ENCODE peak calls at places on chromosomes 16 and 17, in five cellular contexts. L is HepG2, G is GM12878, V is H1, W is K562. B is an unnamed sample.

GRCh38 chr17:9821921-9822320 is at the start of gene GSG1L2:
- DNase-seq in W (no peak), G (no peak), L (no peak), V (no peak), B (no peak)

GRCh38 chr17:48127371-48128051 is 19.9 kb downstream of the SNX11 start:
- DNase-seq in W (no peak), G (no peak), V (no peak), L (no peak), B (no peak)

GRCh38 chr17:49729074-49729473 is 21.3 kb upstream of the SLC35B1 start:
- DNase-seq in V (no peak), G (no peak), L (no peak), W (no peak), B (no peak)

GRCh38 chr17:5555254-5555653 is 29.1 kb downstream of the NLRP1 start:
- DNase-seq in G (no peak), W (no peak), V (no peak), L (no peak), B (no peak)

GRCh38 chr16:3186946-3187690 is 886 bp upstream of the OR1F1 start:
- DNase-seq in L (no peak), V (no peak), W (no peak), G (no peak), B (no peak)

GRCh38 chr17:42059815-42060214 is 9.4 kb upstream of the C17orf113 start:
- DNase-seq in G (no peak), V (no peak), L (no peak), W (no peak), B (no peak)

GRCh38 chr16:17469011-17469741 is 1.6 kb downstream of the XYLT1 start:
- DNase-seq in V (no peak), W (no peak), L (no peak), G (no peak), B (no peak)

GRCh38 chr17:48307814-48308411 is 122.1 kb downstream of the SKAP1 start:
- DNase-seq in W (peak; percentile 52), V (peak; percentile 15), L (peak; percentile 56), G (no peak), B (peak; percentile 76)

GRCh38 chr16:81451753-81452680 is 7.4 kb downstream of the CMIP start:
- DNase-seq in G (no peak), W (no peak), L (peak; percentile 99), V (no peak), B (peak; percentile 43)

GRCh38 chr17:31524926-31525800 is 133.7 kb downstream of the RAB11FIP4 start:
- DNase-seq in W (peak; percentile 88), G (no peak), V (peak; percentile 77), L (peak; percentile 61), B (peak; percentile 98)

GRCh38 chr17:2713881-2714280 is 2.3 kb upstream of the CLUH start:
- DNase-seq in L (no peak), G (no peak), V (no peak), W (no peak), B (no peak)

GRCh38 chr17:47324224-47325020 is 667 bp downstream of the EFCAB13 start:
- DNase-seq in G (peak; percentile 53), V (no peak), L (no peak), W (no peak), B (peak; percentile 79)

GRCh38 chr17:49016775-49017463 is 19.7 kb downstream of the IGF2BP1 start:
- DNase-seq in L (no peak), V (no peak), G (no peak), W (no peak), B (no peak)

GRCh38 chr17:16428098-16428882 is 12.9 kb downstream of the TRPV2 start:
- DNase-seq in V (no peak), G (no peak), W (peak; percentile 66), L (peak; percentile 64), B (peak; percentile 83)

GRCh38 chr17:74152591-74153455 is 50.7 kb upstream of the RPL38 start:
- DNase-seq in G (no peak), V (no peak), W (no peak), L (no peak), B (no peak)

GRCh38 chr16:4463522-4464163 is 10.8 kb downstream of the NMRAL1 start:
- DNase-seq in G (no peak), W (no peak), V (no peak), L (no peak), B (no peak)

GRCh38 chr17:42009170-42009569 is 8.1 kb downstream of the DNAJC7 start:
- DNase-seq in V (no peak), G (no peak), W (no peak), L (peak; percentile 33), B (peak; percentile 32)

GRCh38 chr16:79950932-79951719 is 350.6 kb upstream of the MAF start:
- DNase-seq in L (no peak), W (no peak), G (no peak), V (no peak), B (no peak)

GRCh38 chr16:24957887-24958286 is 57.3 kb downstream of the ARHGAP17 start:
- DNase-seq in G (no peak), L (no peak), V (no peak), W (no peak), B (peak; percentile 17)

GRCh38 chr16:3951861-3952332 is 71.4 kb upstream of the CREBBP start:
- DNase-seq in W (no peak), G (no peak), V (no peak), L (no peak), B (no peak)

GRCh38 chr17:8672326-8672725 is 41.8 kb upstream of the MYH10 start:
- DNase-seq in V (no peak), L (no peak), W (no peak), G (no peak), B (no peak)

GRCh38 chr16:35391328-35391727 is 1931.9 kb downstream of the TP53TG3F start:
- DNase-seq in W (no peak), L (peak; percentile 43), V (no peak), G (no peak), B (peak; percentile 32)

GRCh38 chr16:69890114-69890890 is 60.8 kb upstream of the CLEC18A start:
- DNase-seq in L (no peak), G (no peak), V (no peak), W (no peak), B (peak; percentile 77)

GRCh38 chr16:28103516-28104170 is 40.1 kb upstream of the GSG1L start:
- DNase-seq in V (no peak), W (no peak), G (no peak), L (no peak), B (no peak)

GRCh38 chr17:79581306-79581932 is 29.4 kb downstream of the RBFOX3 start:
- DNase-seq in W (no peak), V (no peak), G (no peak), L (no peak), B (no peak)

GRCh38 chr16:85173981-85174751 is 61.9 kb upstream of the CIBAR2 start:
- DNase-seq in G (no peak), V (no peak), W (no peak), L (peak; percentile 53), B (peak; percentile 68)

GRCh38 chr17:67467500-67468481 is 90.7 kb downstream of the PITPNC1 start:
- DNase-seq in L (no peak), V (no peak), G (no peak), W (no peak), B (no peak)

GRCh38 chr17:17398928-17399926 is 77.6 kb upstream of the MED9 start:
- DNase-seq in W (no peak), L (no peak), G (no peak), V (no peak), B (no peak)

GRCh38 chr16:67961551-67961957 is 6.9 kb downstream of the SLC12A4 start:
- DNase-seq in L (no peak), G (no peak), V (no peak), W (no peak), B (no peak)

GRCh38 chr16:22645868-22646267 is 135.2 kb downstream of the NPIPB5 start:
- DNase-seq in V (no peak), W (no peak), G (no peak), L (no peak), B (no peak)

GRCh38 chr16:23423496-23424049 is 29.4 kb downstream of the COG7 start:
- DNase-seq in G (no peak), W (no peak), V (no peak), L (peak; percentile 21), B (peak; percentile 41)

DNA sequence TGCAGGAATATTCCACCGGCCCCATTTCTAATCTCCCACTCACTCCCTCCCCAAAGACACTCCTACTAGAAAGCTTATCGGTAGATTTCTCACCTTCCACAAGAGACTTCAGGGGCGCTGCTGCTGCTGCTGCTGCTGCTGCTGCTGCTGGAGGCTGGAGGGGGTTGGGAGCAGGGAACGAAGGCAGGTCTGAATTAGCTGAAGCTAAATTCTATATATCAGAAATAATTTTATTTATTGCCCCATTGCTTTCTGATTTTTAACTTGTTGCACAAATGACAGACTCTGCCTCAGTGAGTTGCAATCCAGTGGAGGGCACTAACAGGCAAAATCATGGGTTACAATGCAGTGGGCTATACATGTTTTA is 25.8 kb upstream of the HLF start:
- DNase-seq in G (no peak), W (peak; percentile 38), V (no peak), L (peak; percentile 44), B (peak; percentile 69)
- TF ChIP-seq CREB1 in G (no peak), W (no peak), V (no peak), L (no peak), B (no peak)

GRCh38 chr17:38908676-38909181 is 16.7 kb upstream of the LASP1NB start:
- DNase-seq in W (no peak), G (no peak), V (no peak), L (no peak), B (no peak)

GRCh38 chr17:38907930-38908675 is 17.3 kb upstream of the LASP1NB start:
- DNase-seq in W (no peak), G (no peak), V (no peak), L (no peak), B (no peak)

GRCh38 chr17:38910325-38910724 is 15.1 kb upstream of the LASP1NB start:
- DNase-seq in V (no peak), W (no peak), L (no peak), G (no peak), B (no peak)

GRCh38 chr17:38912221-38912813 is 13.1 kb upstream of the LASP1NB start:
- DNase-seq in W (no peak), V (no peak), L (no peak), G (no peak), B (no peak)

GRCh38 chr17:38911081-38911730 is 14.2 kb upstream of the LASP1NB start:
- DNase-seq in L (no peak), W (no peak), G (no peak), V (no peak), B (no peak)
- H3K4me3 ChIP-seq in L (no peak overlapping the region), W (no peak overlapping the region), G (no peak overlapping the region), V (no peak overlapping the region), B (no peak overlapping the region)

GRCh38 chr17:1029196-1029911 is 32.4 kb downstream of the TIMM22 start:
- DNase-seq in L (no peak), G (no peak), V (no peak), W (no peak), B (no peak)
- TF ChIP-seq CREB1 in L (no peak), G (no peak), V (no peak), W (no peak), B (no peak)

DNA sequence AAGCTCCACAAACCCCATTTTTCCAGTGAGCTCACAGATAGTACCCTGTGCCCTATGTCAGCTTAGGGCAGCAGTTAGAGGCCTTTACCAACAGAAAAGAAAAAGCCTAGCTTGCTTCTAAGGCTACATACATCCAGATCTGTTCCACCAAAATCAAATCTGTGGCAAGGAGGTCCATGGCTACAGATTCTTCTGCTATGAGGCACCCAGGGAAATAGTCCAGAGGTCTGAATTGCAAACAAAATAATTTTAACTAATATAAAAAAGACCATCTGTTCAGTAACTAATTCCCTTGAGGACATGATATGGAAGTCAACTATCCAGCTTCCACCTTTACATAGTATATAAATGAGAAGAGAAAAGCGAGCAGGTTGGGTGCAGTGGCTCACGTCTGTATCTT is 129.3 kb downstream of the PARN start:
- DNase-seq in W (no peak), L (no peak), G (no peak), V (no peak), B (no peak)
- H3K4me3 ChIP-seq in W (no peak overlapping the region), L (no peak overlapping the region), G (no peak overlapping the region), V (no peak overlapping the region), B (no peak overlapping the region)